ENCODE peak calls at places on chromosomes 7 and 10, in nine cellular contexts. O, M, A, C, S, Q, J, I and P are unnamed samples.

GRCh38 chr10:122307669-122308486 is 36.8 kb downstream of the BTBD16 start:
- DNase-seq in M (peak; percentile 57), Q (peak; percentile 66), A (peak; percentile 80), I (no peak), C (peak; percentile 98), J (no peak), S (peak; percentile 61), O (peak; percentile 43), P (peak; percentile 39)

GRCh38 chr10:27819781-27820531 is 74.3 kb upstream of the MKX start:
- DNase-seq in M (no peak), C (peak; percentile 65), Q (no peak), A (peak; percentile 65), J (no peak), I (no peak), O (no peak), S (peak; percentile 58), P (no peak)

GRCh38 chr7:70679666-70680065 is 452.3 kb upstream of the GALNT17 start:
- DNase-seq in S (no peak), C (peak; percentile 39), A (no peak), I (no peak), Q (no peak), O (no peak), J (no peak), M (no peak), P (peak; percentile 43)

GRCh38 chr7:50266893-50267386 is 37.6 kb upstream of the IKZF1 start:
- DNase-seq in A (no peak), S (no peak), J (no peak), O (no peak), I (no peak), C (no peak), Q (no peak), M (no peak), P (peak; percentile 37)

GRCh38 chr10:74244097-74244685 is 93.2 kb downstream of the ADK start:
- DNase-seq in O (no peak), A (no peak), Q (no peak), C (peak; percentile 70), J (no peak), S (peak; percentile 34), M (no peak), I (peak; percentile 37), P (no peak)

GRCh38 chr7:84477786-84478405 is 283.3 kb upstream of the SEMA3A start:
- DNase-seq in S (no peak), M (no peak), A (no peak), Q (no peak), O (no peak), C (no peak), J (no peak), I (no peak), P (no peak)

GRCh38 chr10:128642502-128642901 is 516.3 kb upstream of the MKI67 start:
- DNase-seq in A (no peak), J (no peak), S (no peak), M (no peak), O (no peak), I (no peak), Q (no peak), C (peak; percentile 32), P (no peak)

GRCh38 chr10:112137381-112137987 is 46.1 kb downstream of the GPAM start:
- DNase-seq in Q (no peak), O (peak; percentile 24), S (peak; percentile 23), A (peak; percentile 44), C (peak; percentile 57), I (peak; percentile 56), J (peak; percentile 62), M (peak; percentile 44), P (peak; percentile 74)

GRCh38 chr10:97822261-97822687 is 27.4 kb upstream of the GOLGA7B start:
- DNase-seq in M (no peak), S (no peak), J (no peak), C (no peak), O (peak; percentile 75), Q (no peak), A (no peak), I (no peak), P (no peak)

GRCh38 chr7:105493928-105494325 is 28.1 kb downstream of the PUS7 start:
- DNase-seq in Q (no peak), M (peak; percentile 50), A (no peak), J (no peak), O (no peak), S (peak; percentile 75), C (peak; percentile 14), I (no peak), P (no peak)

GRCh38 chr7:66138994-66139752 is 24.5 kb downstream of the CRCP start:
- DNase-seq in O (no peak), A (no peak), I (no peak), J (no peak), Q (no peak), C (no peak), M (no peak), S (no peak), P (no peak)

GRCh38 chr10:51010977-51011376 is 63.3 kb upstream of the PRKG1 start:
- DNase-seq in S (no peak), C (peak; percentile 62), A (no peak), Q (no peak), J (no peak), O (no peak), M (no peak), I (peak; percentile 36), P (peak; percentile 44)

GRCh38 chr10:71998840-71999194 is 34.6 kb downstream of the CHST3 start:
- DNase-seq in I (no peak), M (no peak), Q (no peak), C (peak; percentile 67), A (peak; percentile 68), S (peak; percentile 34), O (peak; percentile 85), J (no peak), P (no peak)

GRCh38 chr10:130050008-130050407 is 60.6 kb downstream of the C10orf143 start:
- DNase-seq in Q (no peak), A (no peak), J (no peak), I (no peak), O (no peak), S (no peak), C (no peak), M (no peak), P (no peak)

GRCh38 chr10:17181751-17182150 is 19.7 kb downstream of the TRDMT1 start:
- DNase-seq in C (no peak), O (no peak), A (no peak), I (no peak), M (no peak), S (no peak), Q (no peak), J (no peak), P (no peak)

GRCh38 chr10:14486777-14487510 is 156.2 kb upstream of the FRMD4A start:
- DNase-seq in M (no peak), S (no peak), O (no peak), C (peak; percentile 54), I (no peak), A (no peak), Q (no peak), J (no peak), P (no peak)

GRCh38 chr7:36021367-36021766 is 131.7 kb upstream of the EEPD1 start:
- DNase-seq in I (peak; percentile 54), O (no peak), C (peak; percentile 53), M (no peak), J (no peak), A (no peak), Q (no peak), S (no peak), P (no peak)

DNA sequence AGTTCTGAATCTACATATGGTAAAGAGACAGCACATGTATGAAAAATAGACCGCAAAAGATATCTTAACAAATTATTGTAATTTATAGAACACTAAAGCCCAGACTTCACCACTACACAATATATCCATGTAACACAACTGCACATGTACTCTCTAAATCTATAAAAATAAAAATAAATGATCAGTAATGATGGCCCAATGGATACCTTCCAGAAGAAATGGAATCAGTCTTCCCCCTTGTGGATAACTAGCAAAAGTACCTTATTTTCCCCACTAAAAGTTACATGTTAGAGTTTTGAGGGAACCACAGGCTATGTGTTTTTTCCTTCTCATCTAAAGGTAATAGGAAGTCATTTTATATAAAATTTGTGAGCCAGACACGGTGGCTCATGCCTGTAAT is 25.7 kb downstream of the C7orf25 start:
- DNase-seq in O (no peak), M (no peak), C (peak; percentile 32), I (no peak), Q (no peak), S (no peak), A (no peak), J (no peak), P (no peak)
- TF ChIP-seq CTCF in O (no peak), M (peak; percentile 37), C (peak; percentile 46), I (peak; percentile 17), Q (no peak), S (peak; percentile 27), A (peak; percentile 23), J (peak; percentile 49), P (no peak)

GRCh38 chr7:86900886-86901285 is 158.6 kb downstream of the ELAPOR2 start:
- DNase-seq in Q (no peak), O (no peak), I (no peak), J (no peak), A (no peak), S (no peak), C (no peak), M (no peak), P (no peak)
- TF ChIP-seq CTCF in Q (no peak), O (no peak), I (no peak), J (no peak), A (no peak), S (no peak), C (no peak), M (no peak), P (no peak)

GRCh38 chr10:103373544-103373943 is 5.8 kb downstream of the TAF5 start:
- DNase-seq in C (no peak), O (no peak), J (no peak), Q (no peak), S (no peak), A (no peak), M (no peak), I (no peak), P (no peak)

GRCh38 chr10:103367379-103367781 is 396 bp upstream of the TAF5 start:
- DNase-seq in S (no peak), Q (no peak), C (no peak), I (peak; percentile 11), J (no peak), M (no peak), O (no peak), A (no peak), P (no peak)

DNA sequence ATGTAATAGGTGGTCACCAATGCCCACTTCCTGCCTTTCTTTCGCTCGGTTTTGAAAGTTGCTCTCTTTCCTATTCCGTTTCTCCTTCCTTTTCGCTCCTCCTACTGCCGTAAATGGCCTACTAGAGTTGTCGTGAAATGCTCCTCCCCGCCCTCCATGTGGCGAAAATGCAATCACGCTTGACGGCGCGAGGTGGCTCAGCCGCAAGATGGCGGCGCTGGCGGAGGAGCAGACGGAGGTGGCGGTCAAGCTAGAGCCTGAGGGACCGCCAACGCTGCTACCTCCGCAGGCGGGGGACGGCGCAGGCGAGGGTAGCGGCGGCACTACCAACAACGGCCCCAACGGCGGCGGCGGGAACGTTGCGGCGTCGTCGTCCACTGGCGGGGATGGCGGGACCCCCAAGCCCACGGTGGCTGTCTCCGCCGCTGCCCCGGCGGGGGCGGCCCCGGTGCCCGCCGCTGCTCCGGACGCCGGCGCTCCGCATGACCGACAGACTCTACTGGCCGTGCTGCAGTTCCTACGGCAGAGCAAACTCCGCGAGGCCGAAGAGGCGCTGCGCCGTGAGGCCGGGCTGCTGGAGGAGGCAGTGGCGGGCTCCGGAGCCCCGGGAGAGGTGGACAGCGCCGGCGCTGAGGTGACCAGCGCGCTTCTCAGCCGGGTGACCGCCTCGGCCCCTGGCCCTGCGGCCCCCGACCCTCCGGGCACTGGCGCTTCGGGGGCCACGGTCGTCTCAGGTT is at the start of gene TAF5:
- DNase-seq in A (peak; percentile 93), M (peak; percentile 92), J (peak; percentile 81), O (peak; percentile 87), I (peak; percentile 97), C (peak; percentile 94), S (peak; percentile 85), Q (peak; percentile 76), P (peak; percentile 92)
- TF ChIP-seq CTCF in A (no peak), M (peak; percentile 37), J (peak; percentile 6), O (no peak), I (no peak), C (no peak), S (no peak), Q (no peak), P (no peak)

GRCh38 chr10:31709028-31709427 is 219.6 kb downstream of the ARHGAP12 start:
- DNase-seq in O (peak; percentile 71), Q (no peak), A (no peak), I (peak; percentile 10), J (no peak), C (no peak), S (no peak), M (no peak), P (no peak)
- TF ChIP-seq CTCF in O (peak; percentile 51), Q (no peak), A (peak; percentile 60), I (peak; percentile 13), J (no peak), C (no peak), S (peak; percentile 18), M (peak; percentile 34), P (no peak)